ENCODE peak calls at places on chromosomes 2 and 18, in five cellular contexts. W is hypothalamus, J is skeletal muscle cell, A is AG04450, X is transverse colon. D is an unnamed sample.

GRCh38 chr2:94995516-94995915 is 30.0 kb upstream of the MAL start:
- DNase-seq in J (no peak), W (no peak), A (no peak), X (no peak), D (no peak)

GRCh38 chr2:88235987-88236386 is 65.8 kb downstream of the THNSL2 start:
- DNase-seq in J (no peak), W (no peak), A (no peak), X (no peak), D (no peak)

GRCh38 chr18:53283708-53284107 is 940.8 kb downstream of the MBD2 start:
- DNase-seq in X (no peak), A (no peak), W (no peak), J (no peak), D (no peak)

GRCh38 chr2:28976584-28976983 is 4.5 kb upstream of the TOGARAM2 start:
- DNase-seq in W (no peak), A (no peak), X (no peak), J (no peak), D (no peak)

GRCh38 chr2:88451647-88452150 is 794 bp downstream of the FOXI3 start:
- DNase-seq in W (no peak), J (no peak), A (no peak), X (no peak), D (peak)

GRCh38 chr2:71949537-71949798 is 198.2 kb downstream of the CYP26B1 start:
- DNase-seq in J (no peak), X (no peak), A (no peak), W (no peak), D (no peak)

GRCh38 chr2:70994055-70994444 is 623 bp downstream of the TEX261 start:
- DNase-seq in X (no peak), A (no peak), W (no peak), J (no peak), D (no peak)

GRCh38 chr2:70703900-70704549 is 64.0 kb downstream of the ADD2 start:
- DNase-seq in A (no peak), J (peak), X (no peak), W (no peak), D (no peak)

GRCh38 chr2:187924293-187924692 is 367.4 kb upstream of the GULP1 start:
- DNase-seq in W (no peak), J (no peak), X (no peak), A (no peak), D (no peak)

GRCh38 chr18:24726727-24727539 is 266.5 kb downstream of the HRH4 start:
- DNase-seq in W (peak), A (peak), J (peak), X (peak), D (peak)

GRCh38 chr2:233807966-233808892 is 30.1 kb downstream of the MROH2A start:
- DNase-seq in J (no peak), X (no peak), A (no peak), W (no peak), D (no peak)

GRCh38 chr2:120395686-120396518 is 50.0 kb downstream of the INHBB start:
- DNase-seq in X (no peak), J (no peak), W (no peak), A (no peak), D (peak)

GRCh38 chr2:48933824-48934223 is 178.3 kb upstream of the LHCGR start:
- DNase-seq in W (no peak), J (no peak), A (no peak), X (no peak), D (no peak)

GRCh38 chr2:139968588-139968987 is 1188.4 kb upstream of the NXPH2 start:
- DNase-seq in W (no peak), J (no peak), X (no peak), A (no peak), D (no peak)

GRCh38 chr18:13872373-13872772 is 43.0 kb downstream of the MC2R start:
- DNase-seq in X (no peak), J (no peak), W (no peak), A (no peak), D (no peak)

GRCh38 chr2:230865324-230865765 is 603 bp downstream of the ITM2C start:
- DNase-seq in X (peak), A (no peak), J (no peak), W (no peak), D (peak)

GRCh38 chr2:55550368-55551102 is 31.0 kb downstream of the CFAP36 start:
- DNase-seq in A (peak), J (peak), X (no peak), W (no peak), D (no peak)

GRCh38 chr2:159285929-159286708 is at the start of gene WDSUB1:
- DNase-seq in J (no peak), X (peak), A (no peak), W (peak), D (peak)

GRCh38 chr2:72972744-72973535 is 55.6 kb downstream of the EMX1 start:
- DNase-seq in J (no peak), A (no peak), W (no peak), X (no peak), D (peak)

GRCh38 chr2:73823916-73824523 is 4.7 kb upstream of the STAMBP start:
- DNase-seq in X (peak), J (peak), A (peak), W (no peak), D (peak)

GRCh38 chr18:41875094-41875780 is 79.8 kb upstream of the PIK3C3 start:
- DNase-seq in W (no peak), A (peak), J (peak), X (no peak), D (no peak)

GRCh38 chr2:219058541-219059374 is 2.0 kb downstream of the IHH start:
- DNase-seq in A (no peak), W (no peak), X (peak), J (no peak), D (peak)

GRCh38 chr18:8478166-8478967 is 130.9 kb upstream of the RAB12 start:
- DNase-seq in J (no peak), A (peak), X (peak), W (peak), D (peak)

GRCh38 chr2:43165378-43166025 is 60.9 kb downstream of the ZFP36L2 start:
- DNase-seq in J (no peak), X (no peak), A (no peak), W (no peak), D (no peak)

GRCh38 chr18:10202947-10203346 is 251.5 kb upstream of the APCDD1 start:
- DNase-seq in W (no peak), A (no peak), J (no peak), X (no peak), D (no peak)

GRCh38 chr18:48133675-48134251 is 203.3 kb upstream of the SMAD2 start:
- DNase-seq in A (no peak), J (no peak), X (peak), W (no peak), D (peak)

GRCh38 chr2:134429886-134430285 is 176.0 kb downstream of the MGAT5 start:
- DNase-seq in J (peak), X (no peak), W (no peak), A (no peak), D (no peak)

GRCh38 chr2:97726311-97727064 is 13.1 kb downstream of the ZAP70 start:
- DNase-seq in J (no peak), A (no peak), W (no peak), X (no peak), D (no peak)

GRCh38 chr2:158213743-158214142 is 112.1 kb downstream of the UPP2 start:
- DNase-seq in A (no peak), J (no peak), X (no peak), W (no peak), D (no peak)

GRCh38 chr2:210020138-210020537 is 17.7 kb downstream of the RPE start:
- DNase-seq in J (no peak), A (no peak), W (no peak), X (no peak), D (no peak)

GRCh38 chr2:228039752-228040534 is 141.5 kb downstream of the SPHKAP start:
- DNase-seq in W (no peak), X (no peak), A (no peak), J (no peak), D (no peak)

GRCh38 chr2:159736048-159736447 is 23.7 kb downstream of the MARCHF7 start:
- DNase-seq in J (no peak), A (no peak), X (no peak), W (no peak), D (no peak)

GRCh38 chr2:187302619-187303018 is 145.4 kb downstream of the CALCRL start:
- DNase-seq in J (no peak), W (no peak), A (no peak), X (peak), D (no peak)

GRCh38 chr2:20446280-20446916 is 476 bp upstream of the RHOB start:
- DNase-seq in W (no peak), J (no peak), A (no peak), X (no peak), D (no peak)

GRCh38 chr18:44679912-44680270 is 797 bp upstream of the SETBP1 start:
- DNase-seq in W (no peak), J (no peak), A (no peak), X (peak), D (peak)

GRCh38 chr2:127324635-127325034 is 30.7 kb upstream of the ERCC3 start:
- DNase-seq in W (no peak), J (peak), A (peak), X (no peak), D (no peak)

GRCh38 chr2:5482929-5483331 is 209.3 kb upstream of the SOX11 start:
- DNase-seq in X (no peak), A (no peak), J (peak), W (no peak), D (no peak)

D was measured in Peyer's patch.